ENCODE peak calls at places on chromosomes 5 and 9, in nine cellular contexts. U is stimulated activated CD4-positive, alpha-beta T cell treated with anti-CD3 and anti-CD28 coated beads, Interleukin-12 subunit alpha, Interleukin-12 subunit beta, amount 100 ng/mL, for 4 hours; J is HTR-8/SVneo; W is cardiac fibroblast; X is head of caudate nucleus; D is EL; G is activated CD4-positive, alpha-beta T cell treated with anti-CD3 and anti-CD28 coated beads for 48 hours; V is progenitor cell of endocrine pancreas; Z is fibroblast of gingiva. P is an unnamed sample.

GRCh38 chr9:10265102-10265708 is 347.6 kb downstream of the PTPRD start:
- DNase-seq in W (peak), J (no peak), V (no peak), G (no peak), X (no peak), Z (no peak), D (no peak), U (no peak), P (no peak)

GRCh38 chr9:101028346-101029299 is at the start of gene PLPPR1:
- DNase-seq in U (no peak), X (peak), J (peak), W (peak), G (peak), Z (no peak), V (peak), D (peak), P (peak)

GRCh38 chr9:18675973-18676372 is 202.0 kb downstream of the ADAMTSL1 start:
- DNase-seq in U (no peak), V (no peak), J (no peak), X (no peak), W (no peak), D (no peak), G (no peak), Z (no peak), P (no peak)

GRCh38 chr5:80608730-80609129 is 38.6 kb upstream of the ANKRD34B start:
- DNase-seq in G (no peak), Z (no peak), V (no peak), W (no peak), J (no peak), X (no peak), U (no peak), D (no peak), P (no peak)

GRCh38 chr9:121735065-121735791 is 83.8 kb downstream of the DAB2IP start:
- DNase-seq in J (no peak), X (no peak), G (peak), U (no peak), W (peak), Z (peak), D (peak), V (no peak), P (no peak)

GRCh38 chr5:14286574-14287399 is 143.6 kb downstream of the TRIO start:
- DNase-seq in Z (peak), W (no peak), D (no peak), J (no peak), U (no peak), G (no peak), X (no peak), V (no peak), P (no peak)

GRCh38 chr5:173926359-173926758 is 38.2 kb downstream of the CPEB4 start:
- DNase-seq in D (peak), V (no peak), G (no peak), U (no peak), J (no peak), Z (peak), W (peak), X (no peak), P (peak)

GRCh38 chr9:121207371-121207940 is 5.8 kb upstream of the RAB14 start:
- DNase-seq in V (no peak), Z (no peak), U (no peak), G (no peak), W (no peak), X (no peak), D (no peak), J (no peak), P (no peak)

GRCh38 chr5:110625376-110625999 is 101.0 kb downstream of the TMEM232 start:
- DNase-seq in W (peak), U (no peak), X (no peak), Z (peak), D (peak), J (peak), V (no peak), G (no peak), P (peak)

GRCh38 chr5:126139773-126140172 is 283.4 kb upstream of the GRAMD2B start:
- DNase-seq in J (peak), W (peak), G (no peak), U (no peak), Z (peak), V (no peak), X (no peak), D (peak), P (peak)